ENCODE peak calls at places on chromosomes 16 and 17, in eight cellular contexts. One of them, this sample, is unnamed.
A peak's percentile ranks its signal among the peaks of the same experiment; 100 is the strongest.

GRCh38 chr17:56891751-56892150 is 22.1 kb downstream of the TRIM25 start:
- DNase-seq in esophagus squamous epithelium: no peak
- DNase-seq in endodermal cell: peak; percentile 89
- DNase-seq in adrenal gland: peak; percentile 56
- DNase-seq in astrocyte: no peak
- DNase-seq in IMR-90: no peak
- DNase-seq in mucosa of descending colon: no peak
- DNase-seq in RWPE2: no peak
- DNase-seq in this sample: no peak

GRCh38 chr17:46977348-46977747 is 1.7 kb downstream of the RPRML start:
- DNase-seq in esophagus squamous epithelium: no peak
- DNase-seq in endodermal cell: peak; percentile 97
- DNase-seq in adrenal gland: no peak
- DNase-seq in astrocyte: peak; percentile 11
- DNase-seq in IMR-90: peak; percentile 18
- DNase-seq in mucosa of descending colon: no peak
- DNase-seq in RWPE2: no peak
- DNase-seq in this sample: peak; percentile 93

GRCh38 chr17:3479988-3480387 is 4.2 kb downstream of the ASPA start:
- DNase-seq in esophagus squamous epithelium: no peak
- DNase-seq in endodermal cell: no peak
- DNase-seq in adrenal gland: no peak
- DNase-seq in astrocyte: no peak
- DNase-seq in IMR-90: no peak
- DNase-seq in mucosa of descending colon: no peak
- DNase-seq in RWPE2: no peak
- DNase-seq in this sample: no peak

GRCh38 chr16:74837056-74837455 is 62.4 kb upstream of the FA2H start:
- DNase-seq in esophagus squamous epithelium: no peak
- DNase-seq in endodermal cell: no peak
- DNase-seq in adrenal gland: no peak
- DNase-seq in astrocyte: no peak
- DNase-seq in IMR-90: no peak
- DNase-seq in mucosa of descending colon: no peak
- DNase-seq in RWPE2: no peak
- DNase-seq in this sample: no peak

GRCh38 chr17:2865228-2865627 is 69.0 kb downstream of the RAP1GAP2 start:
- DNase-seq in esophagus squamous epithelium: no peak
- DNase-seq in endodermal cell: peak; percentile 60
- DNase-seq in adrenal gland: no peak
- DNase-seq in astrocyte: no peak
- DNase-seq in IMR-90: no peak
- DNase-seq in mucosa of descending colon: no peak
- DNase-seq in RWPE2: no peak
- DNase-seq in this sample: no peak

GRCh38 chr16:79618712-79619050 is 18.1 kb upstream of the MAF start:
- DNase-seq in esophagus squamous epithelium: no peak
- DNase-seq in endodermal cell: no peak
- DNase-seq in adrenal gland: no peak
- DNase-seq in astrocyte: no peak
- DNase-seq in IMR-90: no peak
- DNase-seq in mucosa of descending colon: no peak
- DNase-seq in RWPE2: no peak
- DNase-seq in this sample: no peak

GRCh38 chr16:67299269-67299668 is 19.9 kb downstream of the PLEKHG4 start:
- DNase-seq in esophagus squamous epithelium: no peak
- DNase-seq in endodermal cell: no peak
- DNase-seq in adrenal gland: no peak
- DNase-seq in astrocyte: no peak
- DNase-seq in IMR-90: no peak
- DNase-seq in mucosa of descending colon: no peak
- DNase-seq in RWPE2: no peak
- DNase-seq in this sample: no peak

GRCh38 chr17:35214631-35215273 is 20.6 kb upstream of the SLC35G3 start:
- DNase-seq in esophagus squamous epithelium: no peak
- DNase-seq in endodermal cell: no peak
- DNase-seq in adrenal gland: no peak
- DNase-seq in astrocyte: no peak
- DNase-seq in IMR-90: no peak
- DNase-seq in mucosa of descending colon: no peak
- DNase-seq in RWPE2: no peak
- DNase-seq in this sample: no peak

GRCh38 chr17:692116-692515 is 22.5 kb downstream of the VPS53 start:
- DNase-seq in esophagus squamous epithelium: no peak
- DNase-seq in endodermal cell: no peak
- DNase-seq in adrenal gland: no peak
- DNase-seq in astrocyte: peak; percentile 96
- DNase-seq in IMR-90: peak; percentile 89
- DNase-seq in mucosa of descending colon: no peak
- DNase-seq in RWPE2: no peak
- DNase-seq in this sample: no peak

GRCh38 chr16:51393381-51394005 is 242.4 kb upstream of the SALL1 start:
- DNase-seq in esophagus squamous epithelium: no peak
- DNase-seq in endodermal cell: no peak
- DNase-seq in adrenal gland: no peak
- DNase-seq in astrocyte: peak; percentile 54
- DNase-seq in IMR-90: peak; percentile 51
- DNase-seq in mucosa of descending colon: no peak
- DNase-seq in RWPE2: no peak
- DNase-seq in this sample: no peak

GRCh38 chr17:58289869-58290268 is 9.1 kb upstream of the MPO start:
- DNase-seq in esophagus squamous epithelium: no peak
- DNase-seq in endodermal cell: no peak
- DNase-seq in adrenal gland: no peak
- DNase-seq in astrocyte: no peak
- DNase-seq in IMR-90: no peak
- DNase-seq in mucosa of descending colon: no peak
- DNase-seq in RWPE2: no peak
- DNase-seq in this sample: no peak

GRCh38 chr17:68953340-68953997 is 1.7 kb downstream of the ABCA8 start:
- DNase-seq in esophagus squamous epithelium: no peak
- DNase-seq in endodermal cell: no peak
- DNase-seq in adrenal gland: no peak
- DNase-seq in astrocyte: no peak
- DNase-seq in IMR-90: no peak
- DNase-seq in mucosa of descending colon: no peak
- DNase-seq in RWPE2: no peak
- DNase-seq in this sample: no peak

GRCh38 chr17:40086150-40087044 is 14.0 kb downstream of the NR1D1 start:
- DNase-seq in esophagus squamous epithelium: no peak
- DNase-seq in endodermal cell: peak; percentile 95
- DNase-seq in adrenal gland: no peak
- DNase-seq in astrocyte: no peak
- DNase-seq in IMR-90: no peak
- DNase-seq in mucosa of descending colon: no peak
- DNase-seq in RWPE2: no peak
- DNase-seq in this sample: peak; percentile 59

GRCh38 chr16:81707411-81708321 is 71.4 kb upstream of the PLCG2 start:
- DNase-seq in esophagus squamous epithelium: no peak
- DNase-seq in endodermal cell: no peak
- DNase-seq in adrenal gland: no peak
- DNase-seq in astrocyte: peak; percentile 51
- DNase-seq in IMR-90: peak; percentile 73
- DNase-seq in mucosa of descending colon: peak; percentile 91
- DNase-seq in RWPE2: no peak
- DNase-seq in this sample: no peak

GRCh38 chr17:76683921-76684745 is 26.6 kb downstream of the MXRA7 start:
- DNase-seq in esophagus squamous epithelium: no peak
- DNase-seq in endodermal cell: no peak
- DNase-seq in adrenal gland: no peak
- DNase-seq in astrocyte: no peak
- DNase-seq in IMR-90: no peak
- DNase-seq in mucosa of descending colon: peak; percentile 38
- DNase-seq in RWPE2: no peak
- DNase-seq in this sample: peak; percentile 79
- H3K4me1 ChIP-seq in esophagus squamous epithelium: peaks cover 40% of the 10 kb centered on the region
- H3K4me1 ChIP-seq in endodermal cell: no peaks in the 10 kb centered on the region
- H3K4me1 ChIP-seq in adrenal gland: peaks cover 15% of the 10 kb centered on the region
- H3K4me1 ChIP-seq in astrocyte: peaks cover 33% of the 10 kb centered on the region
- H3K4me1 ChIP-seq in IMR-90: peaks cover 22% of the 10 kb centered on the region
- H3K4me1 ChIP-seq in mucosa of descending colon: peaks cover 10% of the 10 kb centered on the region
- H3K4me1 ChIP-seq in RWPE2: peaks cover 10% of the 10 kb centered on the region
- H3K4me1 ChIP-seq in this sample: peaks cover 53% of the 10 kb centered on the region

DNA sequence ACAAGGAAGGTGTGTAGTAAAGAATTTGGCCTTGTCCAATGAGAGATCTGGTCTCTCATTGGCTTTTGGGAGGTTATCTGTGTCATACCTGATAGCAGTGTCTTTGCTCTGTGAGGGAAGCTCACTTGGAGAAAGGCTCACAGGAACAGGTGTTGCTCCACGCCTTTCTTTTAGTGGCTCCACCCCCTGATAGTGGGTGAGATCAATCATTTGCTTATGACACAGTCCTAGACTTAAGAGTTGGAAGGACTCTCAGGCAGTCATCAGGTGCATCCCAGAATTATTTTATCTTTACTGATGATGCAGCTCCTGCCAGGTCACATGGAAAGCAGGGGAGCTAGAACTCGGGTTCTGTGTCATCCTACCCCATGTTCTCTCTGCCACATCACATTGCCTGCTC is 59.4 kb downstream of the CENPV start:
- DNase-seq in esophagus squamous epithelium: no peak
- DNase-seq in endodermal cell: no peak
- DNase-seq in adrenal gland: no peak
- DNase-seq in astrocyte: no peak
- DNase-seq in IMR-90: no peak
- DNase-seq in mucosa of descending colon: no peak
- DNase-seq in RWPE2: no peak
- DNase-seq in this sample: no peak
- H3K4me1 ChIP-seq in esophagus squamous epithelium: no peaks in the 10 kb centered on the region
- H3K4me1 ChIP-seq in endodermal cell: peaks cover 17% of the 10 kb centered on the region
- H3K4me1 ChIP-seq in adrenal gland: no peaks in the 10 kb centered on the region
- H3K4me1 ChIP-seq in astrocyte: peaks cover 5% of the 10 kb centered on the region
- H3K4me1 ChIP-seq in IMR-90: peaks cover 2% of the 10 kb centered on the region
- H3K4me1 ChIP-seq in mucosa of descending colon: peaks cover 42% of the 10 kb centered on the region
- H3K4me1 ChIP-seq in RWPE2: peaks cover 10% of the 10 kb centered on the region
- H3K4me1 ChIP-seq in this sample: no peaks in the 10 kb centered on the region

GRCh38 chr17:17959520-17960361 is 12.5 kb downstream of the TOM1L2 start:
- DNase-seq in esophagus squamous epithelium: no peak
- DNase-seq in endodermal cell: no peak
- DNase-seq in adrenal gland: no peak
- DNase-seq in astrocyte: peak; percentile 70
- DNase-seq in IMR-90: peak; percentile 69
- DNase-seq in mucosa of descending colon: no peak
- DNase-seq in RWPE2: no peak
- DNase-seq in this sample: peak; percentile 66
- H3K4me1 ChIP-seq in esophagus squamous epithelium: peaks cover 36% of the 10 kb centered on the region
- H3K4me1 ChIP-seq in endodermal cell: peaks cover 21% of the 10 kb centered on the region
- H3K4me1 ChIP-seq in adrenal gland: peaks cover 45% of the 10 kb centered on the region
- H3K4me1 ChIP-seq in astrocyte: peaks cover 27% of the 10 kb centered on the region
- H3K4me1 ChIP-seq in IMR-90: peaks cover 16% of the 10 kb centered on the region
- H3K4me1 ChIP-seq in mucosa of descending colon: peaks cover 54% of the 10 kb centered on the region
- H3K4me1 ChIP-seq in RWPE2: peaks cover 24% of the 10 kb centered on the region
- H3K4me1 ChIP-seq in this sample: peaks cover 23% of the 10 kb centered on the region

GRCh38 chr17:81302324-81302723 is 7.2 kb upstream of the SLC38A10 start:
- DNase-seq in esophagus squamous epithelium: no peak
- DNase-seq in endodermal cell: no peak
- DNase-seq in adrenal gland: no peak
- DNase-seq in astrocyte: no peak
- DNase-seq in IMR-90: no peak
- DNase-seq in mucosa of descending colon: no peak
- DNase-seq in RWPE2: no peak
- DNase-seq in this sample: peak; percentile 51

GRCh38 chr17:81302861-81303326 is 7.8 kb upstream of the SLC38A10 start:
- DNase-seq in esophagus squamous epithelium: no peak
- DNase-seq in endodermal cell: peak; percentile 68
- DNase-seq in adrenal gland: no peak
- DNase-seq in astrocyte: no peak
- DNase-seq in IMR-90: no peak
- DNase-seq in mucosa of descending colon: no peak
- DNase-seq in RWPE2: no peak
- DNase-seq in this sample: peak; percentile 82

GRCh38 chr17:81303385-81303784 is 8.3 kb upstream of the SLC38A10 start:
- DNase-seq in esophagus squamous epithelium: no peak
- DNase-seq in endodermal cell: no peak
- DNase-seq in adrenal gland: no peak
- DNase-seq in astrocyte: no peak
- DNase-seq in IMR-90: no peak
- DNase-seq in mucosa of descending colon: no peak
- DNase-seq in RWPE2: no peak
- DNase-seq in this sample: no peak

GRCh38 chr17:81305051-81305630 is 10.0 kb upstream of the SLC38A10 start:
- DNase-seq in esophagus squamous epithelium: no peak
- DNase-seq in endodermal cell: no peak
- DNase-seq in adrenal gland: no peak
- DNase-seq in astrocyte: no peak
- DNase-seq in IMR-90: no peak
- DNase-seq in mucosa of descending colon: no peak
- DNase-seq in RWPE2: no peak
- DNase-seq in this sample: no peak

DNA sequence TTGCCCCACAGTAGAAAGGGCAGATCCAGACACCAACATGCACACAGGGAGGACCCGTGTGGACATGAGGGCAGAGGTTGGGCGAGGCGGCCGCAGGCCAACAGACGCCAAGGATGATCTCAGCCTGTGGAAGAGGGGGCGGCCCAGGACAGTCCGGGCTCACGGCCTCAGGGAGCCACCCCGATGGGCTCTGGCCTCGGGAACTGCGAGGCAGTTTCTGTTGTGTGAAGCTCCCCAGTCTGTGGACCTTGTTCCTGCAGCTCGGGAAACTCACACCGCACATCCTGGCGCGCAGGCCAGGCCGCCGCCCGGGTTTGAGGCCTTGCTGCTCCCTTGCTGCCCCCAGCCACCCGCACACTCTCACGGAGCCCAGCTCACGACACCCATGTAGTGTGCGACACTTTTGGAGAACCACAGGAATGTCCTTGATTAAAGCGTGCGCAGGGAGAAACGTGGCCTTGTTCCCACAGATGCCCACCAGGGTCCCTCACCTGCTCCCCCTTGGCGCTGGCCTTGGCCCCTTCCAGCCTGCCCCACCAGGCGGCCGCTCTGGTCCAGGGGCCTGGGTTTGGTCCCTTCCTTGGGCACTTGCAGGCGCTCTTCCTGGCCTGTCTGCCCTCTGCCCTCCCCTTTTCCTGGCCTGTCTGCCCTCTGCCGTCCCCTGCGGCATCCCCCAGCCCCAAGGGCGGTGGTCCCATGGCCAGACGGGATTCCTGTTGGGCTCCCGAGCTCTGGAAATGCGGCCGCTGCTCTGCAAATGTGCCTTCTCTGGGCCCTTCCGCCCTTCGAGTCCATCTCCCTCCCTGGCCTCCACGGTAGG is 9.3 kb upstream of the SLC38A10 start:
- DNase-seq in esophagus squamous epithelium: no peak
- DNase-seq in endodermal cell: no peak
- DNase-seq in adrenal gland: no peak
- DNase-seq in astrocyte: no peak
- DNase-seq in IMR-90: no peak
- DNase-seq in mucosa of descending colon: peak; percentile 49
- DNase-seq in RWPE2: no peak
- DNase-seq in this sample: peak; percentile 31
- H3K4me1 ChIP-seq in esophagus squamous epithelium: peaks cover 18% of the 10 kb centered on the region
- H3K4me1 ChIP-seq in endodermal cell: peaks cover 2% of the 10 kb centered on the region
- H3K4me1 ChIP-seq in adrenal gland: peaks cover 1% of the 10 kb centered on the region
- H3K4me1 ChIP-seq in astrocyte: peaks cover 6% of the 10 kb centered on the region
- H3K4me1 ChIP-seq in IMR-90: peaks cover 5% of the 10 kb centered on the region
- H3K4me1 ChIP-seq in mucosa of descending colon: peaks cover 13% of the 10 kb centered on the region
- H3K4me1 ChIP-seq in RWPE2: peaks cover 21% of the 10 kb centered on the region
- H3K4me1 ChIP-seq in this sample: peaks cover 73% of the 10 kb centered on the region

GRCh38 chr16:85306793-85307551 is 194.7 kb upstream of the CIBAR2 start:
- DNase-seq in esophagus squamous epithelium: no peak
- DNase-seq in endodermal cell: no peak
- DNase-seq in adrenal gland: no peak
- DNase-seq in astrocyte: no peak
- DNase-seq in IMR-90: no peak
- DNase-seq in mucosa of descending colon: no peak
- DNase-seq in RWPE2: no peak
- DNase-seq in this sample: no peak
- H3K4me1 ChIP-seq in esophagus squamous epithelium: peaks cover 31% of the 10 kb centered on the region
- H3K4me1 ChIP-seq in endodermal cell: peaks cover 34% of the 10 kb centered on the region
- H3K4me1 ChIP-seq in adrenal gland: peaks cover 51% of the 10 kb centered on the region
- H3K4me1 ChIP-seq in astrocyte: peaks cover 21% of the 10 kb centered on the region
- H3K4me1 ChIP-seq in IMR-90: peaks cover 10% of the 10 kb centered on the region
- H3K4me1 ChIP-seq in mucosa of descending colon: peaks cover 21% of the 10 kb centered on the region
- H3K4me1 ChIP-seq in RWPE2: peaks cover 5% of the 10 kb centered on the region
- H3K4me1 ChIP-seq in this sample: peaks cover 48% of the 10 kb centered on the region

GRCh38 chr16:11359370-11359769 is 14.1 kb downstream of the RMI2 start:
- DNase-seq in esophagus squamous epithelium: no peak
- DNase-seq in endodermal cell: peak; percentile 44
- DNase-seq in adrenal gland: no peak
- DNase-seq in astrocyte: peak; percentile 80
- DNase-seq in IMR-90: peak; percentile 90
- DNase-seq in mucosa of descending colon: no peak
- DNase-seq in RWPE2: no peak
- DNase-seq in this sample: peak; percentile 36
- H3K4me1 ChIP-seq in esophagus squamous epithelium: peaks cover 59% of the 10 kb centered on the region
- H3K4me1 ChIP-seq in endodermal cell: peaks cover 7% of the 10 kb centered on the region
- H3K4me1 ChIP-seq in adrenal gland: peaks cover 28% of the 10 kb centered on the region
- H3K4me1 ChIP-seq in astrocyte: peaks cover 59% of the 10 kb centered on the region
- H3K4me1 ChIP-seq in IMR-90: peaks cover 51% of the 10 kb centered on the region
- H3K4me1 ChIP-seq in mucosa of descending colon: peaks cover 6% of the 10 kb centered on the region
- H3K4me1 ChIP-seq in RWPE2: peaks cover 29% of the 10 kb centered on the region
- H3K4me1 ChIP-seq in this sample: peaks cover 56% of the 10 kb centered on the region

This sample was measured in SJCRH30.